ENCODE peak calls at places on chromosome 18, in six cellular contexts. One of them, this sample, is unnamed.

GRCh38 chr18:46502444-46502843 is 154.6 kb downstream of the LOXHD1 start:
- DNase-seq in GM12865: peak
- DNase-seq in globus pallidus: no peak
- DNase-seq in NCI-H345: no peak
- DNase-seq in ACHN: peak
- DNase-seq in HTR-8/SVneo: no peak
- DNase-seq in this sample: peak

GRCh38 chr18:70249118-70249517 is 39.7 kb upstream of the SOCS6 start:
- DNase-seq in HTR-8/SVneo: no peak
- DNase-seq in NCI-H345: no peak
- DNase-seq in globus pallidus: no peak
- DNase-seq in ACHN: no peak
- DNase-seq in GM12865: no peak
- DNase-seq in this sample: no peak

GRCh38 chr18:60372598-60372997 is at the start of gene MC4R:
- DNase-seq in NCI-H345: peak
- DNase-seq in ACHN: peak
- DNase-seq in HTR-8/SVneo: peak
- DNase-seq in globus pallidus: peak
- DNase-seq in GM12865: no peak
- DNase-seq in this sample: peak

GRCh38 chr18:61091379-61091778 is 241.9 kb upstream of the CDH20 start:
- DNase-seq in NCI-H345: no peak
- DNase-seq in HTR-8/SVneo: no peak
- DNase-seq in ACHN: no peak
- DNase-seq in globus pallidus: no peak
- DNase-seq in GM12865: no peak
- DNase-seq in this sample: no peak

GRCh38 chr18:70288171-70288850 is 534 bp upstream of the SOCS6 start:
- DNase-seq in HTR-8/SVneo: no peak
- DNase-seq in ACHN: peak
- DNase-seq in globus pallidus: no peak
- DNase-seq in NCI-H345: peak
- DNase-seq in GM12865: no peak
- DNase-seq in this sample: no peak

GRCh38 chr18:24731981-24732380 is 271.5 kb downstream of the HRH4 start:
- DNase-seq in GM12865: no peak
- DNase-seq in ACHN: no peak
- DNase-seq in HTR-8/SVneo: no peak
- DNase-seq in globus pallidus: no peak
- DNase-seq in NCI-H345: no peak
- DNase-seq in this sample: no peak

GRCh38 chr18:77132369-77133050 is at the start of gene MBP:
- DNase-seq in HTR-8/SVneo: no peak
- DNase-seq in GM12865: peak
- DNase-seq in NCI-H345: peak
- DNase-seq in globus pallidus: no peak
- DNase-seq in ACHN: peak
- DNase-seq in this sample: peak

GRCh38 chr18:29181151-29181901 is 1004.4 kb upstream of the CDH2 start:
- DNase-seq in NCI-H345: no peak
- DNase-seq in GM12865: no peak
- DNase-seq in HTR-8/SVneo: peak
- DNase-seq in ACHN: peak
- DNase-seq in globus pallidus: peak
- DNase-seq in this sample: no peak

GRCh38 chr18:76450912-76451421 is 44.1 kb downstream of the ZNF516 start:
- DNase-seq in ACHN: peak
- DNase-seq in globus pallidus: peak
- DNase-seq in GM12865: peak
- DNase-seq in NCI-H345: no peak
- DNase-seq in HTR-8/SVneo: peak
- DNase-seq in this sample: peak

GRCh38 chr18:22283397-22283796 is 114.0 kb downstream of the GATA6 start:
- DNase-seq in globus pallidus: no peak
- DNase-seq in GM12865: no peak
- DNase-seq in NCI-H345: no peak
- DNase-seq in HTR-8/SVneo: no peak
- DNase-seq in ACHN: no peak
- DNase-seq in this sample: no peak

GRCh38 chr18:49023281-49023937 is 72.6 kb upstream of the SMAD7 start:
- DNase-seq in globus pallidus: no peak
- DNase-seq in HTR-8/SVneo: no peak
- DNase-seq in ACHN: no peak
- DNase-seq in GM12865: peak
- DNase-seq in NCI-H345: no peak
- DNase-seq in this sample: no peak

GRCh38 chr18:77160515-77160914 is 27.9 kb upstream of the MBP start:
- DNase-seq in HTR-8/SVneo: no peak
- DNase-seq in NCI-H345: no peak
- DNase-seq in globus pallidus: no peak
- DNase-seq in GM12865: no peak
- DNase-seq in ACHN: no peak
- DNase-seq in this sample: peak

GRCh38 chr18:58178476-58178875 is 134.4 kb downstream of the NEDD4L start:
- DNase-seq in NCI-H345: no peak
- DNase-seq in globus pallidus: no peak
- DNase-seq in ACHN: peak
- DNase-seq in HTR-8/SVneo: no peak
- DNase-seq in GM12865: no peak
- DNase-seq in this sample: no peak

GRCh38 chr18:55778731-55779460 is 190.9 kb upstream of the TCF4 start:
- DNase-seq in GM12865: peak
- DNase-seq in HTR-8/SVneo: no peak
- DNase-seq in ACHN: no peak
- DNase-seq in NCI-H345: no peak
- DNase-seq in globus pallidus: peak
- DNase-seq in this sample: peak

GRCh38 chr18:35750929-35751328 is 169.4 kb downstream of the GALNT1 start:
- DNase-seq in ACHN: no peak
- DNase-seq in globus pallidus: no peak
- DNase-seq in HTR-8/SVneo: no peak
- DNase-seq in GM12865: no peak
- DNase-seq in NCI-H345: no peak
- DNase-seq in this sample: no peak

GRCh38 chr18:24063121-24063731 is 48.7 kb downstream of the TTC39C start:
- DNase-seq in GM12865: no peak
- DNase-seq in NCI-H345: no peak
- DNase-seq in globus pallidus: no peak
- DNase-seq in ACHN: peak
- DNase-seq in HTR-8/SVneo: peak
- DNase-seq in this sample: no peak

GRCh38 chr18:74806700-74807416 is 209.2 kb downstream of the ZNF407 start:
- DNase-seq in NCI-H345: peak
- DNase-seq in HTR-8/SVneo: peak
- DNase-seq in globus pallidus: no peak
- DNase-seq in ACHN: peak
- DNase-seq in GM12865: peak
- DNase-seq in this sample: no peak

GRCh38 chr18:79481041-79481790 is 85.5 kb downstream of the NFATC1 start:
- DNase-seq in globus pallidus: no peak
- DNase-seq in NCI-H345: no peak
- DNase-seq in ACHN: no peak
- DNase-seq in GM12865: no peak
- DNase-seq in HTR-8/SVneo: no peak
- DNase-seq in this sample: no peak

GRCh38 chr18:69383191-69383590 is 17.5 kb upstream of the DOK6 start:
- DNase-seq in GM12865: no peak
- DNase-seq in HTR-8/SVneo: no peak
- DNase-seq in NCI-H345: no peak
- DNase-seq in ACHN: no peak
- DNase-seq in globus pallidus: no peak
- DNase-seq in this sample: no peak

GRCh38 chr18:68997845-68998244 is 200.0 kb downstream of the CCDC102B start:
- DNase-seq in NCI-H345: no peak
- DNase-seq in globus pallidus: no peak
- DNase-seq in HTR-8/SVneo: no peak
- DNase-seq in ACHN: no peak
- DNase-seq in GM12865: no peak
- DNase-seq in this sample: no peak

GRCh38 chr18:47931707-47932103 is 1.2 kb upstream of the SMAD2 start:
- DNase-seq in ACHN: peak
- DNase-seq in NCI-H345: peak
- DNase-seq in GM12865: peak
- DNase-seq in globus pallidus: peak
- DNase-seq in HTR-8/SVneo: no peak
- DNase-seq in this sample: peak

GRCh38 chr18:5294113-5294617 is 1.4 kb downstream of the ZBTB14 start:
- DNase-seq in GM12865: peak
- DNase-seq in globus pallidus: no peak
- DNase-seq in NCI-H345: no peak
- DNase-seq in ACHN: no peak
- DNase-seq in HTR-8/SVneo: no peak
- DNase-seq in this sample: peak

GRCh38 chr18:60892855-60893254 is 440.4 kb upstream of the CDH20 start:
- DNase-seq in NCI-H345: no peak
- DNase-seq in globus pallidus: no peak
- DNase-seq in ACHN: no peak
- DNase-seq in HTR-8/SVneo: no peak
- DNase-seq in GM12865: no peak
- DNase-seq in this sample: no peak

GRCh38 chr18:34659579-34660517 is 50.2 kb upstream of the DTNA start:
- DNase-seq in HTR-8/SVneo: peak
- DNase-seq in globus pallidus: peak
- DNase-seq in ACHN: peak
- DNase-seq in GM12865: peak
- DNase-seq in NCI-H345: peak
- DNase-seq in this sample: peak

GRCh38 chr18:38305941-38306340 is 740.3 kb upstream of the CELF4 start:
- DNase-seq in globus pallidus: no peak
- DNase-seq in HTR-8/SVneo: no peak
- DNase-seq in GM12865: no peak
- DNase-seq in ACHN: no peak
- DNase-seq in NCI-H345: no peak
- DNase-seq in this sample: no peak

GRCh38 chr18:6746386-6746960 is 17.0 kb downstream of the ARHGAP28 start:
- DNase-seq in GM12865: no peak
- DNase-seq in ACHN: peak
- DNase-seq in HTR-8/SVneo: no peak
- DNase-seq in NCI-H345: no peak
- DNase-seq in globus pallidus: no peak
- DNase-seq in this sample: no peak

GRCh38 chr18:79479114-79479760 is 83.5 kb downstream of the NFATC1 start:
- DNase-seq in GM12865: no peak
- DNase-seq in HTR-8/SVneo: no peak
- DNase-seq in globus pallidus: no peak
- DNase-seq in NCI-H345: no peak
- DNase-seq in ACHN: no peak
- DNase-seq in this sample: no peak